ENCODE peak calls at places on chromosomes 12 and 14, in five cellular contexts. J is left ventricle myocardium inferior, H is GM13976, M is iPS-NIHi11, Z is BJ. Y is an unnamed sample.

GRCh38 chr14:24481622-24482324 is 26.3 kb downstream of the CMA1 start:
- DNase-seq in M (peak), J (no peak), H (peak), Z (no peak), Y (peak)

GRCh38 chr14:31992051-31992450 is 85.1 kb upstream of the ARHGAP5 start:
- DNase-seq in Z (peak), J (no peak), M (no peak), H (no peak), Y (peak)

GRCh38 chr12:5733136-5733755 is 211.8 kb downstream of the ANO2 start:
- DNase-seq in Z (no peak), J (no peak), H (no peak), M (no peak), Y (peak)

GRCh38 chr12:114664661-114665320 is 19.2 kb downstream of the TBX3 start:
- DNase-seq in M (no peak), H (no peak), Z (no peak), J (no peak), Y (no peak)

GRCh38 chr14:73723799-73724621 is 9.8 kb upstream of the PNMA1 start:
- DNase-seq in H (no peak), Z (peak), J (peak), M (no peak), Y (peak)

GRCh38 chr12:75913502-75914110 is 118.0 kb downstream of the PHLDA1 start:
- DNase-seq in M (peak), H (no peak), J (peak), Z (no peak), Y (no peak)

GRCh38 chr12:57079821-57080220 is 1.2 kb upstream of the NEMP1 start:
- DNase-seq in H (no peak), M (no peak), J (no peak), Z (no peak), Y (no peak)

GRCh38 chr14:33928895-33929294 is 22.0 kb downstream of the EGLN3 start:
- DNase-seq in H (no peak), Z (no peak), J (no peak), M (no peak), Y (no peak)

GRCh38 chr12:2633825-2634200 is 161.0 kb upstream of the FKBP4 start:
- DNase-seq in J (no peak), Z (no peak), M (no peak), H (no peak), Y (no peak)

GRCh38 chr12:132441871-132442863 is 47.8 kb upstream of the FBRSL1 start:
- DNase-seq in Z (no peak), J (no peak), M (no peak), H (no peak), Y (no peak)

GRCh38 chr14:55026441-55026792 is 482 bp downstream of the WDHD1 start:
- DNase-seq in M (no peak), H (no peak), Z (no peak), J (no peak), Y (no peak)

GRCh38 chr14:49999216-49999761 is 106.4 kb downstream of the ARF6 start:
- DNase-seq in J (peak), H (peak), Z (no peak), M (peak), Y (peak)

GRCh38 chr14:56594428-56594827 is 14.8 kb downstream of the TMEM260 start:
- DNase-seq in Z (no peak), M (no peak), J (no peak), H (no peak), Y (no peak)

GRCh38 chr14:101889898-101890297 is 74.5 kb upstream of the DYNC1H1 start:
- DNase-seq in Z (peak), M (no peak), H (no peak), J (no peak), Y (no peak)

GRCh38 chr12:130076126-130076525 is 86.1 kb upstream of the FZD10 start:
- DNase-seq in J (no peak), M (no peak), H (no peak), Z (no peak), Y (no peak)

GRCh38 chr14:101225729-101226152 is 322.2 kb upstream of the RTL1 start:
- DNase-seq in H (no peak), Z (no peak), M (no peak), J (no peak), Y (no peak)

GRCh38 chr12:15268927-15269552 is 47.8 kb upstream of the RERG start:
- DNase-seq in H (peak), J (peak), M (peak), Z (no peak), Y (peak)

GRCh38 chr14:83184531-83184930 is 1650.9 kb upstream of the SEL1L start:
- DNase-seq in H (no peak), J (no peak), M (no peak), Z (no peak), Y (peak)

GRCh38 chr14:31122098-31122611 is 85.4 kb downstream of the HECTD1 start:
- DNase-seq in M (no peak), Z (no peak), H (no peak), J (no peak), Y (peak)

GRCh38 chr14:100566586-100566985 is 20.6 kb downstream of the BEGAIN start:
- DNase-seq in M (no peak), J (no peak), Z (no peak), H (no peak), Y (no peak)

GRCh38 chr14:100304825-100305445 is 1.3 kb downstream of the SLC25A29 start:
- DNase-seq in H (no peak), J (peak), Z (no peak), M (peak), Y (peak)

Y was measured in epithelial cell of esophagus.